ENCODE peak calls at places on chromosome 1, in ten cellular contexts. One of them, this sample, is unnamed.

GRCh38 chr1:150516616-150517015 is 1.1 kb downstream of the FALEC start:
- DNase-seq in RWPE1: no peak
- DNase-seq in kidney epithelial cell: no peak
- DNase-seq in A673: peak; percentile 34
- DNase-seq in ovary: no peak
- DNase-seq in epithelial cell of esophagus: peak; percentile 52
- DNase-seq in prostate gland: no peak
- DNase-seq in AG04450: no peak
- DNase-seq in K562: peak; percentile 68
- DNase-seq in right atrium auricular region: no peak
- DNase-seq in this sample: peak; percentile 24

GRCh38 chr1:21491483-21492170 is 17.6 kb upstream of the ALPL start:
- DNase-seq in AG04450: no peak
- DNase-seq in ovary: no peak
- DNase-seq in RWPE1: no peak
- DNase-seq in right atrium auricular region: no peak
- DNase-seq in K562: no peak
- DNase-seq in kidney epithelial cell: no peak
- DNase-seq in A673: peak; percentile 96
- DNase-seq in prostate gland: no peak
- DNase-seq in epithelial cell of esophagus: no peak
- DNase-seq in this sample: peak; percentile 54

GRCh38 chr1:55310517-55310927 is 95.4 kb upstream of the USP24 start:
- DNase-seq in ovary: no peak
- DNase-seq in A673: peak; percentile 54
- DNase-seq in epithelial cell of esophagus: peak; percentile 94
- DNase-seq in right atrium auricular region: no peak
- DNase-seq in K562: peak; percentile 14
- DNase-seq in prostate gland: no peak
- DNase-seq in kidney epithelial cell: peak; percentile 89
- DNase-seq in AG04450: peak; percentile 96
- DNase-seq in RWPE1: peak; percentile 95
- DNase-seq in this sample: peak; percentile 99

GRCh38 chr1:45016767-45017166 is 4.7 kb downstream of the UROD start:
- DNase-seq in K562: peak; percentile 47
- DNase-seq in prostate gland: no peak
- DNase-seq in AG04450: no peak
- DNase-seq in ovary: no peak
- DNase-seq in right atrium auricular region: no peak
- DNase-seq in A673: no peak
- DNase-seq in RWPE1: no peak
- DNase-seq in epithelial cell of esophagus: no peak
- DNase-seq in kidney epithelial cell: no peak
- DNase-seq in this sample: no peak

GRCh38 chr1:225259542-225259941 is 168.3 kb downstream of the LBR start:
- DNase-seq in AG04450: no peak
- DNase-seq in prostate gland: no peak
- DNase-seq in K562: no peak
- DNase-seq in A673: no peak
- DNase-seq in kidney epithelial cell: no peak
- DNase-seq in right atrium auricular region: no peak
- DNase-seq in ovary: no peak
- DNase-seq in RWPE1: no peak
- DNase-seq in epithelial cell of esophagus: no peak
- DNase-seq in this sample: no peak

GRCh38 chr1:54158071-54158470 is 5.3 kb upstream of the CDCP2 start:
- DNase-seq in right atrium auricular region: no peak
- DNase-seq in AG04450: no peak
- DNase-seq in RWPE1: peak; percentile 59
- DNase-seq in K562: no peak
- DNase-seq in ovary: no peak
- DNase-seq in A673: peak; percentile 16
- DNase-seq in kidney epithelial cell: no peak
- DNase-seq in prostate gland: no peak
- DNase-seq in epithelial cell of esophagus: peak; percentile 73
- DNase-seq in this sample: peak; percentile 10

GRCh38 chr1:30320581-30320890 is 402.8 kb downstream of the MATN1 start:
- DNase-seq in K562: no peak
- DNase-seq in kidney epithelial cell: no peak
- DNase-seq in AG04450: no peak
- DNase-seq in prostate gland: no peak
- DNase-seq in A673: no peak
- DNase-seq in RWPE1: no peak
- DNase-seq in epithelial cell of esophagus: no peak
- DNase-seq in right atrium auricular region: peak; percentile 13
- DNase-seq in ovary: no peak
- DNase-seq in this sample: no peak

GRCh38 chr1:98429851-98430496 is 231.5 kb upstream of the SNX7 start:
- DNase-seq in epithelial cell of esophagus: no peak
- DNase-seq in right atrium auricular region: no peak
- DNase-seq in RWPE1: no peak
- DNase-seq in K562: no peak
- DNase-seq in ovary: no peak
- DNase-seq in AG04450: no peak
- DNase-seq in prostate gland: no peak
- DNase-seq in kidney epithelial cell: no peak
- DNase-seq in A673: peak; percentile 69
- DNase-seq in this sample: no peak

GRCh38 chr1:245874942-245875580 is 632.0 kb downstream of the SMYD3 start:
- DNase-seq in right atrium auricular region: peak; percentile 89
- DNase-seq in A673: peak; percentile 47
- DNase-seq in epithelial cell of esophagus: peak; percentile 82
- DNase-seq in RWPE1: peak; percentile 12
- DNase-seq in prostate gland: peak; percentile 84
- DNase-seq in K562: peak; percentile 92
- DNase-seq in kidney epithelial cell: peak; percentile 76
- DNase-seq in AG04450: peak; percentile 99
- DNase-seq in ovary: peak; percentile 94
- DNase-seq in this sample: peak; percentile 100

GRCh38 chr1:32972814-32973428 is 8.3 kb upstream of the RNF19B start:
- DNase-seq in K562: no peak
- DNase-seq in AG04450: no peak
- DNase-seq in kidney epithelial cell: no peak
- DNase-seq in epithelial cell of esophagus: peak; percentile 57
- DNase-seq in ovary: peak; percentile 57
- DNase-seq in prostate gland: peak; percentile 76
- DNase-seq in right atrium auricular region: no peak
- DNase-seq in A673: peak; percentile 71
- DNase-seq in RWPE1: no peak
- DNase-seq in this sample: no peak

GRCh38 chr1:235503333-235504121 is 725 bp downstream of the B3GALNT2 start:
- DNase-seq in AG04450: no peak
- DNase-seq in K562: peak; percentile 74
- DNase-seq in ovary: peak; percentile 57
- DNase-seq in epithelial cell of esophagus: peak; percentile 67
- DNase-seq in A673: peak; percentile 30
- DNase-seq in RWPE1: peak; percentile 34
- DNase-seq in kidney epithelial cell: no peak
- DNase-seq in right atrium auricular region: peak; percentile 66
- DNase-seq in prostate gland: peak; percentile 51
- DNase-seq in this sample: peak; percentile 56

GRCh38 chr1:21898326-21899155 is 38.6 kb downstream of the HSPG2 start:
- DNase-seq in A673: no peak
- DNase-seq in prostate gland: no peak
- DNase-seq in right atrium auricular region: peak; percentile 72
- DNase-seq in RWPE1: no peak
- DNase-seq in K562: no peak
- DNase-seq in kidney epithelial cell: no peak
- DNase-seq in AG04450: no peak
- DNase-seq in ovary: no peak
- DNase-seq in epithelial cell of esophagus: no peak
- DNase-seq in this sample: peak; percentile 62

GRCh38 chr1:192766009-192766625 is 42.7 kb upstream of the RGS2 start:
- DNase-seq in AG04450: no peak
- DNase-seq in ovary: no peak
- DNase-seq in A673: no peak
- DNase-seq in epithelial cell of esophagus: peak; percentile 69
- DNase-seq in RWPE1: peak; percentile 48
- DNase-seq in prostate gland: no peak
- DNase-seq in right atrium auricular region: no peak
- DNase-seq in kidney epithelial cell: no peak
- DNase-seq in K562: no peak
- DNase-seq in this sample: no peak

GRCh38 chr1:8343464-8344001 is 25.6 kb downstream of the SLC45A1 start:
- DNase-seq in prostate gland: peak; percentile 87
- DNase-seq in RWPE1: peak; percentile 87
- DNase-seq in ovary: peak; percentile 78
- DNase-seq in A673: peak; percentile 70
- DNase-seq in AG04450: peak; percentile 89
- DNase-seq in right atrium auricular region: peak; percentile 91
- DNase-seq in epithelial cell of esophagus: peak; percentile 88
- DNase-seq in kidney epithelial cell: peak; percentile 75
- DNase-seq in K562: no peak
- DNase-seq in this sample: peak; percentile 97

GRCh38 chr1:8191474-8191873 is 126.4 kb upstream of the SLC45A1 start:
- DNase-seq in ovary: no peak
- DNase-seq in right atrium auricular region: no peak
- DNase-seq in A673: no peak
- DNase-seq in prostate gland: no peak
- DNase-seq in K562: no peak
- DNase-seq in epithelial cell of esophagus: no peak
- DNase-seq in RWPE1: no peak
- DNase-seq in AG04450: no peak
- DNase-seq in kidney epithelial cell: no peak
- DNase-seq in this sample: no peak

GRCh38 chr1:245085508-245086095 is 69.2 kb upstream of the KIF26B start:
- DNase-seq in ovary: no peak
- DNase-seq in RWPE1: peak; percentile 68
- DNase-seq in kidney epithelial cell: peak; percentile 86
- DNase-seq in prostate gland: no peak
- DNase-seq in A673: no peak
- DNase-seq in right atrium auricular region: no peak
- DNase-seq in AG04450: peak; percentile 90
- DNase-seq in epithelial cell of esophagus: peak; percentile 96
- DNase-seq in K562: no peak
- DNase-seq in this sample: peak; percentile 89

GRCh38 chr1:150548632-150549495 is at the start of gene ADAMTSL4:
- DNase-seq in AG04450: no peak
- DNase-seq in A673: peak; percentile 67
- DNase-seq in epithelial cell of esophagus: peak; percentile 62
- DNase-seq in kidney epithelial cell: no peak
- DNase-seq in ovary: peak; percentile 70
- DNase-seq in right atrium auricular region: no peak
- DNase-seq in K562: peak; percentile 84
- DNase-seq in prostate gland: no peak
- DNase-seq in RWPE1: peak; percentile 58
- DNase-seq in this sample: peak; percentile 81

GRCh38 chr1:23019094-23019850 is at the start of gene KDM1A:
- DNase-seq in epithelial cell of esophagus: peak; percentile 97
- DNase-seq in RWPE1: peak; percentile 88
- DNase-seq in A673: peak; percentile 99
- DNase-seq in K562: peak; percentile 100
- DNase-seq in prostate gland: peak; percentile 98
- DNase-seq in right atrium auricular region: peak; percentile 94
- DNase-seq in AG04450: peak; percentile 92
- DNase-seq in ovary: peak; percentile 96
- DNase-seq in kidney epithelial cell: peak; percentile 81
- DNase-seq in this sample: peak; percentile 98
- TF ChIP-seq CTCF in epithelial cell of esophagus: peak; percentile 37
- TF ChIP-seq CTCF in RWPE1: peak; percentile 34
- TF ChIP-seq CTCF in A673: peak; percentile 50
- TF ChIP-seq CTCF in K562: peak; percentile 60
- TF ChIP-seq CTCF in prostate gland: no peak
- TF ChIP-seq CTCF in right atrium auricular region: peak; percentile 35
- TF ChIP-seq CTCF in AG04450: peak; percentile 2
- TF ChIP-seq CTCF in ovary: no peak
- TF ChIP-seq CTCF in kidney epithelial cell: peak; percentile 35
- TF ChIP-seq CTCF in this sample: no peak

GRCh38 chr1:153652795-153653507 is 5.6 kb upstream of the SNAPIN start:
- DNase-seq in A673: no peak
- DNase-seq in kidney epithelial cell: peak; percentile 50
- DNase-seq in ovary: no peak
- DNase-seq in K562: no peak
- DNase-seq in prostate gland: no peak
- DNase-seq in RWPE1: peak; percentile 44
- DNase-seq in epithelial cell of esophagus: peak; percentile 84
- DNase-seq in AG04450: no peak
- DNase-seq in right atrium auricular region: no peak
- DNase-seq in this sample: peak; percentile 51

GRCh38 chr1:153659175-153659534 is 652 bp downstream of the SNAPIN start:
- DNase-seq in AG04450: no peak
- DNase-seq in kidney epithelial cell: no peak
- DNase-seq in prostate gland: no peak
- DNase-seq in A673: no peak
- DNase-seq in epithelial cell of esophagus: no peak
- DNase-seq in K562: no peak
- DNase-seq in RWPE1: no peak
- DNase-seq in right atrium auricular region: no peak
- DNase-seq in ovary: no peak
- DNase-seq in this sample: no peak

GRCh38 chr1:153651771-153652170 is 6.7 kb upstream of the SNAPIN start:
- DNase-seq in AG04450: no peak
- DNase-seq in prostate gland: no peak
- DNase-seq in kidney epithelial cell: no peak
- DNase-seq in A673: no peak
- DNase-seq in right atrium auricular region: no peak
- DNase-seq in epithelial cell of esophagus: no peak
- DNase-seq in K562: no peak
- DNase-seq in RWPE1: no peak
- DNase-seq in ovary: no peak
- DNase-seq in this sample: no peak

GRCh38 chr1:153658400-153659174 is at the start of gene SNAPIN:
- DNase-seq in ovary: peak; percentile 91
- DNase-seq in RWPE1: peak; percentile 91
- DNase-seq in epithelial cell of esophagus: peak; percentile 85
- DNase-seq in kidney epithelial cell: peak; percentile 38
- DNase-seq in right atrium auricular region: peak; percentile 92
- DNase-seq in AG04450: peak; percentile 49
- DNase-seq in prostate gland: peak; percentile 87
- DNase-seq in A673: peak; percentile 97
- DNase-seq in K562: peak; percentile 95
- DNase-seq in this sample: peak; percentile 84

GRCh38 chr1:153655333-153655732 is 3.2 kb upstream of the SNAPIN start:
- DNase-seq in RWPE1: no peak
- DNase-seq in AG04450: no peak
- DNase-seq in right atrium auricular region: no peak
- DNase-seq in A673: no peak
- DNase-seq in kidney epithelial cell: no peak
- DNase-seq in K562: no peak
- DNase-seq in ovary: no peak
- DNase-seq in prostate gland: no peak
- DNase-seq in epithelial cell of esophagus: peak; percentile 27
- DNase-seq in this sample: no peak
- TF ChIP-seq CTCF in RWPE1: no peak
- TF ChIP-seq CTCF in AG04450: no peak
- TF ChIP-seq CTCF in right atrium auricular region: no peak
- TF ChIP-seq CTCF in A673: no peak
- TF ChIP-seq CTCF in kidney epithelial cell: no peak
- TF ChIP-seq CTCF in K562: no peak
- TF ChIP-seq CTCF in ovary: no peak
- TF ChIP-seq CTCF in prostate gland: no peak
- TF ChIP-seq CTCF in epithelial cell of esophagus: no peak
- TF ChIP-seq CTCF in this sample: no peak

GRCh38 chr1:236868625-236869467 is 73.8 kb downstream of the MTR start:
- DNase-seq in right atrium auricular region: no peak
- DNase-seq in RWPE1: peak; percentile 44
- DNase-seq in ovary: no peak
- DNase-seq in epithelial cell of esophagus: peak; percentile 76
- DNase-seq in kidney epithelial cell: peak; percentile 23
- DNase-seq in AG04450: peak; percentile 45
- DNase-seq in prostate gland: no peak
- DNase-seq in K562: peak; percentile 80
- DNase-seq in A673: peak; percentile 54
- DNase-seq in this sample: peak; percentile 76
- TF ChIP-seq CTCF in right atrium auricular region: peak; percentile 85
- TF ChIP-seq CTCF in RWPE1: peak; percentile 78
- TF ChIP-seq CTCF in ovary: peak; percentile 34
- TF ChIP-seq CTCF in epithelial cell of esophagus: peak; percentile 97
- TF ChIP-seq CTCF in kidney epithelial cell: peak; percentile 89
- TF ChIP-seq CTCF in AG04450: peak; percentile 98
- TF ChIP-seq CTCF in prostate gland: peak; percentile 59
- TF ChIP-seq CTCF in K562: peak; percentile 93
- TF ChIP-seq CTCF in A673: peak; percentile 75
- TF ChIP-seq CTCF in this sample: peak; percentile 97

GRCh38 chr1:212213754-212214153 is 71.5 kb upstream of the PPP2R5A start:
- DNase-seq in ovary: no peak
- DNase-seq in kidney epithelial cell: no peak
- DNase-seq in epithelial cell of esophagus: no peak
- DNase-seq in RWPE1: no peak
- DNase-seq in K562: peak; percentile 46
- DNase-seq in A673: no peak
- DNase-seq in right atrium auricular region: no peak
- DNase-seq in prostate gland: no peak
- DNase-seq in AG04450: no peak
- DNase-seq in this sample: no peak
- TF ChIP-seq CTCF in ovary: no peak
- TF ChIP-seq CTCF in kidney epithelial cell: no peak
- TF ChIP-seq CTCF in epithelial cell of esophagus: no peak
- TF ChIP-seq CTCF in RWPE1: no peak
- TF ChIP-seq CTCF in K562: no peak
- TF ChIP-seq CTCF in A673: no peak
- TF ChIP-seq CTCF in right atrium auricular region: no peak
- TF ChIP-seq CTCF in prostate gland: no peak
- TF ChIP-seq CTCF in AG04450: no peak
- TF ChIP-seq CTCF in this sample: no peak

This sample was measured in cardiac fibroblast.